ENCODE peak calls at places on chromosomes 3 and 15, in nine cellular contexts. One of them, this sample, is unnamed.

GRCh38 chr15:49282366-49282765 is 112.3 kb downstream of the GALK2 start:
- DNase-seq in endothelial cell of umbilical vein: no peak
- DNase-seq in AG09319: peak
- DNase-seq in lower leg skin: no peak
- DNase-seq in progenitor cell of endocrine pancreas: no peak
- DNase-seq in uterus: no peak
- DNase-seq in suprapubic skin: no peak
- DNase-seq in MCF 10A: no peak
- DNase-seq in body of pancreas: no peak
- DNase-seq in this sample: no peak

GRCh38 chr15:79172801-79173460 is 82.4 kb upstream of the RASGRF1 start:
- DNase-seq in suprapubic skin: peak
- DNase-seq in lower leg skin: no peak
- DNase-seq in progenitor cell of endocrine pancreas: no peak
- DNase-seq in MCF 10A: no peak
- DNase-seq in endothelial cell of umbilical vein: no peak
- DNase-seq in uterus: no peak
- DNase-seq in body of pancreas: no peak
- DNase-seq in AG09319: no peak
- DNase-seq in this sample: no peak

GRCh38 chr3:43061101-43061895 is 44.6 kb downstream of the POMGNT2 start:
- DNase-seq in MCF 10A: no peak
- DNase-seq in endothelial cell of umbilical vein: no peak
- DNase-seq in lower leg skin: no peak
- DNase-seq in suprapubic skin: no peak
- DNase-seq in uterus: no peak
- DNase-seq in progenitor cell of endocrine pancreas: no peak
- DNase-seq in AG09319: no peak
- DNase-seq in body of pancreas: no peak
- DNase-seq in this sample: no peak

GRCh38 chr3:111324142-111324541 is 217.9 kb upstream of the CD96 start:
- DNase-seq in progenitor cell of endocrine pancreas: no peak
- DNase-seq in endothelial cell of umbilical vein: no peak
- DNase-seq in AG09319: no peak
- DNase-seq in lower leg skin: no peak
- DNase-seq in suprapubic skin: no peak
- DNase-seq in body of pancreas: no peak
- DNase-seq in uterus: no peak
- DNase-seq in MCF 10A: no peak
- DNase-seq in this sample: no peak

GRCh38 chr15:67857220-67857619 is 17.4 kb upstream of the RNU6-1 start:
- DNase-seq in endothelial cell of umbilical vein: no peak
- DNase-seq in lower leg skin: no peak
- DNase-seq in body of pancreas: no peak
- DNase-seq in MCF 10A: no peak
- DNase-seq in AG09319: no peak
- DNase-seq in suprapubic skin: peak
- DNase-seq in progenitor cell of endocrine pancreas: no peak
- DNase-seq in uterus: no peak
- DNase-seq in this sample: no peak

GRCh38 chr3:29694783-29695182 is 413.9 kb downstream of the RBMS3 start:
- DNase-seq in endothelial cell of umbilical vein: peak
- DNase-seq in lower leg skin: no peak
- DNase-seq in AG09319: peak
- DNase-seq in progenitor cell of endocrine pancreas: no peak
- DNase-seq in suprapubic skin: no peak
- DNase-seq in body of pancreas: peak
- DNase-seq in MCF 10A: peak
- DNase-seq in uterus: peak
- DNase-seq in this sample: peak

GRCh38 chr3:98966434-98966833 is 64.9 kb upstream of the DCBLD2 start:
- DNase-seq in endothelial cell of umbilical vein: peak
- DNase-seq in AG09319: no peak
- DNase-seq in uterus: no peak
- DNase-seq in MCF 10A: no peak
- DNase-seq in body of pancreas: no peak
- DNase-seq in lower leg skin: no peak
- DNase-seq in progenitor cell of endocrine pancreas: no peak
- DNase-seq in suprapubic skin: no peak
- DNase-seq in this sample: no peak

GRCh38 chr3:122714269-122714668 is 33.6 kb downstream of the PARP14 start:
- DNase-seq in progenitor cell of endocrine pancreas: no peak
- DNase-seq in AG09319: no peak
- DNase-seq in suprapubic skin: no peak
- DNase-seq in uterus: no peak
- DNase-seq in lower leg skin: no peak
- DNase-seq in body of pancreas: no peak
- DNase-seq in MCF 10A: no peak
- DNase-seq in endothelial cell of umbilical vein: peak
- DNase-seq in this sample: no peak

GRCh38 chr3:42092006-42092405 is 849 bp downstream of the TRAK1 start:
- DNase-seq in suprapubic skin: no peak
- DNase-seq in MCF 10A: no peak
- DNase-seq in endothelial cell of umbilical vein: no peak
- DNase-seq in AG09319: no peak
- DNase-seq in lower leg skin: no peak
- DNase-seq in body of pancreas: no peak
- DNase-seq in uterus: no peak
- DNase-seq in progenitor cell of endocrine pancreas: no peak
- DNase-seq in this sample: no peak

GRCh38 chr3:40980467-40980866 is 218.8 kb upstream of the CTNNB1 start:
- DNase-seq in uterus: no peak
- DNase-seq in body of pancreas: no peak
- DNase-seq in AG09319: no peak
- DNase-seq in MCF 10A: no peak
- DNase-seq in suprapubic skin: no peak
- DNase-seq in progenitor cell of endocrine pancreas: no peak
- DNase-seq in endothelial cell of umbilical vein: no peak
- DNase-seq in lower leg skin: no peak
- DNase-seq in this sample: no peak

GRCh38 chr15:77468896-77469295 is 48.2 kb downstream of the HMG20A start:
- DNase-seq in endothelial cell of umbilical vein: no peak
- DNase-seq in body of pancreas: no peak
- DNase-seq in progenitor cell of endocrine pancreas: no peak
- DNase-seq in suprapubic skin: no peak
- DNase-seq in lower leg skin: no peak
- DNase-seq in AG09319: no peak
- DNase-seq in MCF 10A: no peak
- DNase-seq in uterus: no peak
- DNase-seq in this sample: peak

GRCh38 chr3:9340450-9341009 is 22.3 kb upstream of the THUMPD3 start:
- DNase-seq in body of pancreas: no peak
- DNase-seq in suprapubic skin: no peak
- DNase-seq in MCF 10A: peak
- DNase-seq in uterus: peak
- DNase-seq in lower leg skin: no peak
- DNase-seq in progenitor cell of endocrine pancreas: no peak
- DNase-seq in endothelial cell of umbilical vein: peak
- DNase-seq in AG09319: peak
- DNase-seq in this sample: no peak

GRCh38 chr15:74032046-74032445 is 37.5 kb downstream of the PML start:
- DNase-seq in endothelial cell of umbilical vein: no peak
- DNase-seq in uterus: no peak
- DNase-seq in body of pancreas: no peak
- DNase-seq in AG09319: no peak
- DNase-seq in lower leg skin: no peak
- DNase-seq in MCF 10A: no peak
- DNase-seq in progenitor cell of endocrine pancreas: no peak
- DNase-seq in suprapubic skin: no peak
- DNase-seq in this sample: no peak

GRCh38 chr15:25798207-25798931 is 64.8 kb downstream of the ATP10A start:
- DNase-seq in uterus: no peak
- DNase-seq in lower leg skin: no peak
- DNase-seq in body of pancreas: no peak
- DNase-seq in AG09319: no peak
- DNase-seq in suprapubic skin: no peak
- DNase-seq in endothelial cell of umbilical vein: no peak
- DNase-seq in MCF 10A: no peak
- DNase-seq in progenitor cell of endocrine pancreas: no peak
- DNase-seq in this sample: no peak

GRCh38 chr15:22265056-22265945 is 185.0 kb downstream of the OR4M2 start:
- DNase-seq in AG09319: no peak
- DNase-seq in MCF 10A: no peak
- DNase-seq in endothelial cell of umbilical vein: no peak
- DNase-seq in lower leg skin: no peak
- DNase-seq in progenitor cell of endocrine pancreas: no peak
- DNase-seq in body of pancreas: no peak
- DNase-seq in suprapubic skin: no peak
- DNase-seq in uterus: no peak
- DNase-seq in this sample: no peak

GRCh38 chr3:167493240-167493639 is 19.4 kb upstream of the SERPINI2 start:
- DNase-seq in endothelial cell of umbilical vein: no peak
- DNase-seq in lower leg skin: no peak
- DNase-seq in suprapubic skin: no peak
- DNase-seq in AG09319: no peak
- DNase-seq in MCF 10A: peak
- DNase-seq in progenitor cell of endocrine pancreas: no peak
- DNase-seq in uterus: no peak
- DNase-seq in body of pancreas: peak
- DNase-seq in this sample: peak
- TF ChIP-seq CTCF in endothelial cell of umbilical vein: no peak
- TF ChIP-seq CTCF in lower leg skin: no peak
- TF ChIP-seq CTCF in suprapubic skin: no peak
- TF ChIP-seq CTCF in AG09319: no peak
- TF ChIP-seq CTCF in MCF 10A: peak
- TF ChIP-seq CTCF in progenitor cell of endocrine pancreas: peak
- TF ChIP-seq CTCF in uterus: no peak
- TF ChIP-seq CTCF in body of pancreas: peak
- TF ChIP-seq CTCF in this sample: peak

GRCh38 chr15:96112018-96112417 is 218.5 kb upstream of the NR2F2 start:
- DNase-seq in suprapubic skin: no peak
- DNase-seq in lower leg skin: no peak
- DNase-seq in body of pancreas: no peak
- DNase-seq in MCF 10A: no peak
- DNase-seq in AG09319: no peak
- DNase-seq in uterus: no peak
- DNase-seq in endothelial cell of umbilical vein: no peak
- DNase-seq in progenitor cell of endocrine pancreas: no peak
- DNase-seq in this sample: no peak

GRCh38 chr15:96115642-96116041 is 214.9 kb upstream of the NR2F2 start:
- DNase-seq in AG09319: no peak
- DNase-seq in MCF 10A: no peak
- DNase-seq in suprapubic skin: no peak
- DNase-seq in endothelial cell of umbilical vein: no peak
- DNase-seq in uterus: no peak
- DNase-seq in body of pancreas: no peak
- DNase-seq in progenitor cell of endocrine pancreas: no peak
- DNase-seq in lower leg skin: no peak
- DNase-seq in this sample: peak

GRCh38 chr15:96108405-96108804 is 222.1 kb upstream of the NR2F2 start:
- DNase-seq in progenitor cell of endocrine pancreas: no peak
- DNase-seq in uterus: no peak
- DNase-seq in AG09319: no peak
- DNase-seq in suprapubic skin: no peak
- DNase-seq in MCF 10A: no peak
- DNase-seq in endothelial cell of umbilical vein: no peak
- DNase-seq in body of pancreas: no peak
- DNase-seq in lower leg skin: no peak
- DNase-seq in this sample: no peak

GRCh38 chr15:96107922-96108321 is 222.6 kb upstream of the NR2F2 start:
- DNase-seq in endothelial cell of umbilical vein: no peak
- DNase-seq in uterus: no peak
- DNase-seq in progenitor cell of endocrine pancreas: no peak
- DNase-seq in AG09319: no peak
- DNase-seq in lower leg skin: no peak
- DNase-seq in MCF 10A: no peak
- DNase-seq in suprapubic skin: no peak
- DNase-seq in body of pancreas: no peak
- DNase-seq in this sample: no peak

GRCh38 chr15:96109820-96110219 is 220.7 kb upstream of the NR2F2 start:
- DNase-seq in suprapubic skin: no peak
- DNase-seq in lower leg skin: no peak
- DNase-seq in MCF 10A: no peak
- DNase-seq in uterus: no peak
- DNase-seq in progenitor cell of endocrine pancreas: no peak
- DNase-seq in AG09319: no peak
- DNase-seq in endothelial cell of umbilical vein: no peak
- DNase-seq in body of pancreas: no peak
- DNase-seq in this sample: no peak
- TF ChIP-seq CTCF in suprapubic skin: no peak
- TF ChIP-seq CTCF in lower leg skin: no peak
- TF ChIP-seq CTCF in MCF 10A: no peak
- TF ChIP-seq CTCF in uterus: no peak
- TF ChIP-seq CTCF in progenitor cell of endocrine pancreas: no peak
- TF ChIP-seq CTCF in AG09319: no peak
- TF ChIP-seq CTCF in endothelial cell of umbilical vein: no peak
- TF ChIP-seq CTCF in body of pancreas: no peak
- TF ChIP-seq CTCF in this sample: no peak

GRCh38 chr3:151839313-151839631 is 25.4 kb downstream of the AADAC start:
- DNase-seq in uterus: no peak
- DNase-seq in lower leg skin: no peak
- DNase-seq in endothelial cell of umbilical vein: no peak
- DNase-seq in MCF 10A: no peak
- DNase-seq in AG09319: no peak
- DNase-seq in body of pancreas: no peak
- DNase-seq in progenitor cell of endocrine pancreas: no peak
- DNase-seq in suprapubic skin: no peak
- DNase-seq in this sample: no peak
- TF ChIP-seq CTCF in uterus: no peak
- TF ChIP-seq CTCF in lower leg skin: no peak
- TF ChIP-seq CTCF in endothelial cell of umbilical vein: no peak
- TF ChIP-seq CTCF in MCF 10A: no peak
- TF ChIP-seq CTCF in AG09319: no peak
- TF ChIP-seq CTCF in body of pancreas: no peak
- TF ChIP-seq CTCF in progenitor cell of endocrine pancreas: peak
- TF ChIP-seq CTCF in suprapubic skin: no peak
- TF ChIP-seq CTCF in this sample: no peak

GRCh38 chr3:164550857-164551256 is 527.4 kb downstream of the SI start:
- DNase-seq in body of pancreas: no peak
- DNase-seq in MCF 10A: no peak
- DNase-seq in lower leg skin: no peak
- DNase-seq in AG09319: no peak
- DNase-seq in suprapubic skin: no peak
- DNase-seq in endothelial cell of umbilical vein: no peak
- DNase-seq in progenitor cell of endocrine pancreas: no peak
- DNase-seq in uterus: no peak
- DNase-seq in this sample: no peak
- TF ChIP-seq CTCF in body of pancreas: no peak
- TF ChIP-seq CTCF in MCF 10A: no peak
- TF ChIP-seq CTCF in lower leg skin: no peak
- TF ChIP-seq CTCF in AG09319: no peak
- TF ChIP-seq CTCF in suprapubic skin: no peak
- TF ChIP-seq CTCF in endothelial cell of umbilical vein: no peak
- TF ChIP-seq CTCF in progenitor cell of endocrine pancreas: peak
- TF ChIP-seq CTCF in uterus: no peak
- TF ChIP-seq CTCF in this sample: peak

DNA sequence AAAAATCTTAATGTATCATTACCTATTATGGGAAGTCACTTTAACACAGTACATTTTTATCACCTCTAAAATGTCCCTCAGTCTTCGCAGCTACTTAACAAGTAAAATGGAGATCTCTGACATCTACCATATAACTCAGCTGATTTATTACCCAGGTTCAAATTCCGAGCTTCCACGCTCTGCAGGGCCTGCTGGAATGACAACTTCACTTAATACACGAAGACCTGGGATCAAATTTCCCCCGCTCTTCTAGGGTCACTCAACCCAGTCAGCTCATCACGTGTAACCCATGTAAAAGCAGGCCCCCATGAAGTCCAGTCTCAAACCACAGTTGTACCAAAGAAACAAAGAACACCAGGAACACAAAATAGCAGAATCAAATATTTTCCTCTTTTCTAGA is 44.2 kb upstream of the ACP3 start:
- DNase-seq in endothelial cell of umbilical vein: no peak
- DNase-seq in uterus: no peak
- DNase-seq in suprapubic skin: no peak
- DNase-seq in lower leg skin: no peak
- DNase-seq in AG09319: no peak
- DNase-seq in body of pancreas: no peak
- DNase-seq in progenitor cell of endocrine pancreas: no peak
- DNase-seq in MCF 10A: no peak
- DNase-seq in this sample: no peak
- TF ChIP-seq CTCF in endothelial cell of umbilical vein: no peak
- TF ChIP-seq CTCF in uterus: no peak
- TF ChIP-seq CTCF in suprapubic skin: no peak
- TF ChIP-seq CTCF in lower leg skin: no peak
- TF ChIP-seq CTCF in AG09319: no peak
- TF ChIP-seq CTCF in body of pancreas: no peak
- TF ChIP-seq CTCF in progenitor cell of endocrine pancreas: no peak
- TF ChIP-seq CTCF in MCF 10A: no peak
- TF ChIP-seq CTCF in this sample: no peak